ENCODE peak calls at places on chromosomes 7 and 10, in six cellular contexts. V is A549, I is adipocyte, Y is neuronal stem cell, S is endothelial cell, J is SJCRH30. R is an unnamed sample.

GRCh38 chr10:130392031-130392430 is 255.8 kb downstream of the GLRX3 start:
- DNase-seq in V (no peak), I (no peak), Y (no peak), S (no peak), J (no peak), R (no peak)

GRCh38 chr7:11533229-11533820 is 298.7 kb downstream of the THSD7A start:
- DNase-seq in V (no peak), I (no peak), Y (no peak), S (no peak), J (no peak), R (no peak)

GRCh38 chr7:95478139-95479037 is 7.4 kb upstream of the ASB4 start:
- DNase-seq in V (peak), I (peak), Y (no peak), S (peak), J (peak), R (peak)

GRCh38 chr10:124539935-124540641 is 78.5 kb downstream of the LHPP start:
- DNase-seq in V (peak), I (peak), Y (peak), S (peak), J (peak), R (peak)

GRCh38 chr10:114304017-114304565 is 65.0 kb downstream of the VWA2 start:
- DNase-seq in V (peak), I (peak), Y (peak), S (peak), J (peak), R (peak)

GRCh38 chr7:12761691-12762090 is 74.3 kb downstream of the ARL4A start:
- DNase-seq in V (no peak), I (no peak), Y (no peak), S (no peak), J (no peak), R (no peak)

GRCh38 chr10:49767752-49768151 is 5.6 kb upstream of the OGDHL start:
- DNase-seq in V (no peak), I (no peak), Y (no peak), S (no peak), J (no peak), R (no peak)

GRCh38 chr10:70779685-70780369 is 5.3 kb downstream of the TBATA start:
- DNase-seq in V (no peak), I (no peak), Y (no peak), S (no peak), J (no peak), R (no peak)

GRCh38 chr10:70330671-70331070 is 46.9 kb upstream of the NPFFR1 start:
- DNase-seq in V (no peak), I (no peak), Y (no peak), S (no peak), J (no peak), R (no peak)

GRCh38 chr10:78700816-78701520 is 367.8 kb upstream of the ZMIZ1 start:
- DNase-seq in V (no peak), I (no peak), Y (no peak), S (no peak), J (no peak), R (no peak)

GRCh38 chr10:47354900-47355299 is 6.7 kb downstream of the RBP3 start:
- DNase-seq in V (no peak), I (no peak), Y (no peak), S (no peak), J (no peak), R (no peak)

GRCh38 chr7:141409911-141410329 is 141.3 kb upstream of the AGK start:
- DNase-seq in V (no peak), I (no peak), Y (peak), S (no peak), J (no peak), R (no peak)

GRCh38 chr7:73707045-73707631 is 12.3 kb downstream of the STX1A start:
- DNase-seq in V (peak), I (no peak), Y (no peak), S (no peak), J (no peak), R (no peak)

GRCh38 chr7:105189859-105190492 is 176.0 kb downstream of the KMT2E start:
- DNase-seq in V (no peak), I (no peak), Y (no peak), S (no peak), J (no peak), R (no peak)

GRCh38 chr7:91007371-91007770 is 256.9 kb upstream of the FZD1 start:
- DNase-seq in V (no peak), I (peak), Y (no peak), S (no peak), J (no peak), R (no peak)

GRCh38 chr7:116782177-116782711 is 80.1 kb upstream of the CAPZA2 start:
- DNase-seq in V (no peak), I (peak), Y (peak), S (no peak), J (peak), R (no peak)